ENCODE peak calls at places on chromosomes 5 and 9, in six cellular contexts. One of them, this sample, is unnamed.

GRCh38 chr9:131030978-131031641 is 22.1 kb downstream of the LAMC3 start:
- DNase-seq in aorta: no peak
- DNase-seq in effector CD4-positive, alpha-beta T cell: no peak
- DNase-seq in stromal cell of bone marrow: no peak
- DNase-seq in NCI-H460: no peak
- DNase-seq in CD4-positive, alpha-beta T cell: no peak
- DNase-seq in this sample: no peak

GRCh38 chr9:129074106-129074505 is 6.8 kb upstream of the DOLPP1 start:
- DNase-seq in stromal cell of bone marrow: no peak
- DNase-seq in aorta: no peak
- DNase-seq in CD4-positive, alpha-beta T cell: no peak
- DNase-seq in effector CD4-positive, alpha-beta T cell: no peak
- DNase-seq in NCI-H460: no peak
- DNase-seq in this sample: no peak

GRCh38 chr5:31664566-31664965 is 25.6 kb downstream of the PDZD2 start:
- DNase-seq in stromal cell of bone marrow: peak; percentile 20
- DNase-seq in aorta: no peak
- DNase-seq in effector CD4-positive, alpha-beta T cell: no peak
- DNase-seq in CD4-positive, alpha-beta T cell: no peak
- DNase-seq in NCI-H460: peak; percentile 27
- DNase-seq in this sample: no peak

GRCh38 chr9:137255448-137256114 is 454 bp downstream of the NELFB start:
- DNase-seq in NCI-H460: no peak
- DNase-seq in stromal cell of bone marrow: no peak
- DNase-seq in aorta: no peak
- DNase-seq in effector CD4-positive, alpha-beta T cell: no peak
- DNase-seq in CD4-positive, alpha-beta T cell: no peak
- DNase-seq in this sample: no peak

GRCh38 chr5:527646-528591 is 3.7 kb upstream of the SLC9A3 start:
- DNase-seq in CD4-positive, alpha-beta T cell: no peak
- DNase-seq in NCI-H460: no peak
- DNase-seq in effector CD4-positive, alpha-beta T cell: no peak
- DNase-seq in aorta: peak; percentile 44
- DNase-seq in stromal cell of bone marrow: no peak
- DNase-seq in this sample: peak; percentile 67

GRCh38 chr9:105541838-105542237 is 16.1 kb upstream of the FKTN start:
- DNase-seq in NCI-H460: no peak
- DNase-seq in stromal cell of bone marrow: no peak
- DNase-seq in aorta: no peak
- DNase-seq in effector CD4-positive, alpha-beta T cell: no peak
- DNase-seq in CD4-positive, alpha-beta T cell: no peak
- DNase-seq in this sample: no peak

GRCh38 chr5:147310059-147310704 is 75.4 kb downstream of the STK32A start:
- DNase-seq in stromal cell of bone marrow: peak; percentile 34
- DNase-seq in CD4-positive, alpha-beta T cell: no peak
- DNase-seq in NCI-H460: peak; percentile 80
- DNase-seq in effector CD4-positive, alpha-beta T cell: no peak
- DNase-seq in aorta: peak; percentile 87
- DNase-seq in this sample: peak; percentile 86

GRCh38 chr9:76687861-76688374 is 76.3 kb upstream of the PCA3 start:
- DNase-seq in aorta: peak; percentile 69
- DNase-seq in CD4-positive, alpha-beta T cell: no peak
- DNase-seq in NCI-H460: no peak
- DNase-seq in stromal cell of bone marrow: peak; percentile 89
- DNase-seq in effector CD4-positive, alpha-beta T cell: no peak
- DNase-seq in this sample: no peak

GRCh38 chr9:127216210-127216887 is 48.2 kb upstream of the GARNL3 start:
- DNase-seq in CD4-positive, alpha-beta T cell: no peak
- DNase-seq in effector CD4-positive, alpha-beta T cell: no peak
- DNase-seq in aorta: no peak
- DNase-seq in stromal cell of bone marrow: no peak
- DNase-seq in NCI-H460: no peak
- DNase-seq in this sample: peak; percentile 64